ENCODE peak calls at places on chromosomes 6 and 20, in five cellular contexts. J is iPS DF 19.7, S is occipital lobe, D is IMR-90, T is NCI-H1092. W is an unnamed sample.

GRCh38 chr6:28983838-28984237 is 21.3 kb downstream of the ZNF311 start:
- DNase-seq in J (no peak), T (no peak), S (no peak), D (no peak), W (no peak)

GRCh38 chr6:1766663-1767062 is 156.9 kb downstream of the FOXC1 start:
- DNase-seq in D (peak; percentile 29), J (no peak), T (no peak), S (no peak), W (no peak)

GRCh38 chr6:39231386-39231785 is 2.1 kb upstream of the KCNK5 start:
- DNase-seq in T (no peak), J (no peak), S (no peak), D (no peak), W (no peak)

GRCh38 chr6:37648465-37649330 is 49.0 kb downstream of the MDGA1 start:
- DNase-seq in J (peak; percentile 78), D (no peak), T (no peak), S (no peak), W (peak; percentile 99)

GRCh38 chr6:17584241-17584803 is 15.8 kb upstream of the FAM8A1 start:
- DNase-seq in J (no peak), S (no peak), T (peak; percentile 30), D (peak; percentile 86), W (no peak)

GRCh38 chr6:99250476-99250875 is 99.0 kb downstream of the FAXC start:
- DNase-seq in J (no peak), S (no peak), D (no peak), T (no peak), W (no peak)

GRCh38 chr20:50112512-50113419 is at the start of gene UBE2V1:
- DNase-seq in J (no peak), S (peak; percentile 84), T (peak; percentile 82), D (peak; percentile 81), W (peak; percentile 88)

GRCh38 chr6:38646166-38646565 is 6.4 kb upstream of the BTBD9 start:
- DNase-seq in D (peak; percentile 16), J (no peak), T (no peak), S (no peak), W (no peak)

GRCh38 chr6:108363756-108364356 is 69.0 kb downstream of the AFG1L start:
- DNase-seq in S (no peak), J (no peak), T (no peak), D (no peak), W (no peak)

GRCh38 chr6:24385536-24386269 is 17.0 kb upstream of the MRS2 start:
- DNase-seq in J (no peak), S (no peak), D (no peak), T (no peak), W (no peak)

GRCh38 chr6:137291441-137291840 is 72.3 kb upstream of the IFNGR1 start:
- DNase-seq in T (no peak), D (peak; percentile 12), S (peak; percentile 42), J (no peak), W (no peak)

GRCh38 chr6:33177552-33178446 is 14.5 kb downstream of the COL11A2 start:
- DNase-seq in D (no peak), J (no peak), S (no peak), T (no peak), W (no peak)

GRCh38 chr6:89954721-89955148 is 60.5 kb downstream of the GJA10 start:
- DNase-seq in S (no peak), T (no peak), J (no peak), D (peak; percentile 17), W (no peak)

GRCh38 chr6:41209547-41209951 is 8.6 kb upstream of the TREML2 start:
- DNase-seq in T (peak; percentile 11), S (no peak), D (no peak), J (no peak), W (no peak)

GRCh38 chr6:17580518-17581048 is 19.5 kb upstream of the FAM8A1 start:
- DNase-seq in D (no peak), T (no peak), J (no peak), S (peak; percentile 39), W (peak; percentile 46)

GRCh38 chr6:9126845-9127560 is 691.7 kb upstream of the SLC35B3 start:
- DNase-seq in D (peak; percentile 99), J (no peak), S (no peak), T (no peak), W (no peak)

GRCh38 chr6:84449220-84449619 is 221.8 kb upstream of the CEP162 start:
- DNase-seq in J (no peak), T (no peak), D (no peak), S (no peak), W (no peak)

GRCh38 chr6:44942201-44942600 is 385.9 kb upstream of the RUNX2 start:
- DNase-seq in S (no peak), J (no peak), T (no peak), D (no peak), W (no peak)

GRCh38 chr6:14396826-14397517 is 279.4 kb downstream of the CD83 start:
- DNase-seq in J (peak; percentile 73), T (no peak), S (no peak), D (peak; percentile 86), W (peak; percentile 95)

GRCh38 chr6:3119040-3119723 is 671 bp downstream of the BPHL start:
- DNase-seq in D (peak; percentile 31), T (no peak), J (no peak), S (peak; percentile 21), W (no peak)

GRCh38 chr6:5025911-5026819 is 22.3 kb upstream of the RPP40 start:
- DNase-seq in S (no peak), J (no peak), D (peak; percentile 30), T (no peak), W (peak; percentile 76)

GRCh38 chr6:33869826-33870423 is 66.1 kb upstream of the MLN start:
- DNase-seq in J (no peak), T (no peak), S (no peak), D (no peak), W (peak; percentile 48)

GRCh38 chr20:23995905-23996666 is 7.5 kb upstream of the GGTLC1 start:
- DNase-seq in T (peak; percentile 26), D (peak; percentile 24), S (no peak), J (no peak), W (no peak)

GRCh38 chr6:167550936-167551633 is 226.2 kb downstream of the TTLL2 start:
- DNase-seq in S (peak; percentile 5), J (no peak), T (peak; percentile 84), D (no peak), W (no peak)

GRCh38 chr6:17347012-17347411 is 46.4 kb upstream of the CAP2 start:
- DNase-seq in T (no peak), D (no peak), J (no peak), S (no peak), W (no peak)

GRCh38 chr6:135325624-135326424 is 144.7 kb downstream of the MYB start:
- DNase-seq in S (no peak), D (no peak), J (no peak), T (no peak), W (no peak)

GRCh38 chr20:50575869-50576720 is 65.9 kb downstream of the PTPN1 start:
- DNase-seq in S (peak; percentile 26), T (peak; percentile 59), J (no peak), D (peak; percentile 51), W (peak; percentile 76)

GRCh38 chr20:41141153-41141815 is 3.9 kb downstream of the PLCG1 start:
- DNase-seq in T (no peak), D (peak; percentile 58), J (no peak), S (no peak), W (no peak)

GRCh38 chr6:111162504-111162903 is 75.2 kb downstream of the SLC16A10 start:
- DNase-seq in S (no peak), J (no peak), T (no peak), D (no peak), W (no peak)

GRCh38 chr20:61112515-61112914 is 139.5 kb upstream of the CDH4 start:
- DNase-seq in D (peak; percentile 12), S (no peak), T (no peak), J (no peak), W (no peak)

GRCh38 chr20:13841206-13841605 is 56.4 kb downstream of the NDUFAF5 start:
- DNase-seq in T (no peak), J (no peak), D (no peak), S (no peak), W (no peak)

GRCh38 chr6:144104898-144105487 is 9.6 kb upstream of the SF3B5 start:
- DNase-seq in S (no peak), J (no peak), T (peak; percentile 8), D (peak; percentile 79), W (no peak)

GRCh38 chr6:14276667-14277404 is 159.3 kb downstream of the CD83 start:
- DNase-seq in J (no peak), T (no peak), D (peak; percentile 63), S (no peak), W (peak; percentile 24)

GRCh38 chr20:49713779-49714712 is at the start of gene B4GALT5:
- DNase-seq in T (peak; percentile 83), D (peak; percentile 72), J (peak; percentile 89), S (peak; percentile 69), W (peak; percentile 93)

GRCh38 chr6:155269765-155270164 is 6.0 kb downstream of the CLDN20 start:
- DNase-seq in S (no peak), J (no peak), D (no peak), T (no peak), W (no peak)

GRCh38 chr20:63741676-63742380 is 2.3 kb downstream of the SLC2A4RG start:
- DNase-seq in S (no peak), T (no peak), J (no peak), D (no peak), W (no peak)

GRCh38 chr6:112155900-112156299 is 68.5 kb downstream of the FAM229B start:
- DNase-seq in T (no peak), D (peak; percentile 77), S (no peak), J (no peak), W (no peak)

W was measured in H9.